ENCODE peak calls at places on chromosome 15, in four cellular contexts. D is effector memory CD4-positive, alpha-beta T cell; R is B cell; Y is sciatic nerve. W is an unnamed sample.

GRCh38 chr15:101530224-101530958 is 40.9 kb upstream of the PCSK6 start:
- DNase-seq in R (no peak), D (no peak), Y (no peak), W (peak; percentile 44)

GRCh38 chr15:100346866-100347512 is 5.2 kb upstream of the ADAMTS17 start:
- DNase-seq in D (no peak), Y (no peak), R (no peak), W (no peak)

GRCh38 chr15:40982855-40983254 is 29.6 kb downstream of the CHAC1 start:
- DNase-seq in R (no peak), Y (no peak), D (no peak), W (no peak)

GRCh38 chr15:51332211-51333147 is 5.9 kb downstream of the CYP19A1 start:
- DNase-seq in D (no peak), R (no peak), Y (no peak), W (no peak)

GRCh38 chr15:51837784-51838183 is 8.3 kb downstream of the TMOD3 start:
- DNase-seq in Y (no peak), D (no peak), R (no peak), W (no peak)

GRCh38 chr15:44038801-44039200 is 156.3 kb downstream of the FRMD5 start:
- DNase-seq in R (no peak), D (no peak), Y (no peak), W (no peak)

GRCh38 chr15:52258461-52258860 is 37.1 kb downstream of the MYO5C start:
- DNase-seq in Y (no peak), D (no peak), R (no peak), W (no peak)

GRCh38 chr15:73694419-73694818 is 10.2 kb downstream of the CD276 start:
- DNase-seq in Y (no peak), R (no peak), D (no peak), W (no peak)

GRCh38 chr15:59436774-59437472 is 1.1 kb upstream of the FAM81A start:
- DNase-seq in R (no peak), Y (no peak), D (no peak), W (no peak)

GRCh38 chr15:74573987-74574386 is 33.0 kb downstream of the ARID3B start:
- DNase-seq in Y (no peak), D (no peak), R (no peak), W (no peak)

GRCh38 chr15:76012021-76012551 is at the start of gene NRG4:
- DNase-seq in R (no peak), Y (no peak), D (no peak), W (no peak)

GRCh38 chr15:74402873-74403589 is 30.7 kb downstream of the SEMA7A start:
- DNase-seq in D (no peak), R (peak; percentile 85), Y (no peak), W (peak; percentile 94)

GRCh38 chr15:77020348-77021087 is 25.6 kb downstream of the PSTPIP1 start:
- DNase-seq in R (no peak), D (no peak), Y (no peak), W (no peak)

GRCh38 chr15:34038404-34039179 is 412 bp downstream of the AVEN start:
- DNase-seq in Y (peak; percentile 84), D (peak; percentile 56), R (peak; percentile 92), W (peak; percentile 87)

GRCh38 chr15:29805043-29805707 is 17.1 kb downstream of the TJP1 start:
- DNase-seq in Y (no peak), D (no peak), R (no peak), W (no peak)

GRCh38 chr15:39642011-39642640 is 61.2 kb downstream of the THBS1 start:
- DNase-seq in R (no peak), Y (no peak), D (no peak), W (no peak)

GRCh38 chr15:40291088-40291574 is 8.3 kb upstream of the ANKRD63 start:
- DNase-seq in D (no peak), Y (no peak), R (no peak), W (peak; percentile 63)

GRCh38 chr15:93138681-93139080 is 49.7 kb upstream of the RGMA start:
- DNase-seq in R (no peak), Y (no peak), D (no peak), W (no peak)

GRCh38 chr15:58440181-58440910 is 8.6 kb downstream of the LIPC start:
- DNase-seq in D (no peak), Y (no peak), R (no peak), W (peak; percentile 47)

GRCh38 chr15:56243774-56244236 is at the start of gene RFX7:
- DNase-seq in D (peak; percentile 77), R (peak; percentile 94), Y (peak; percentile 80), W (peak; percentile 90)

W was measured in Peyer's patch.